ENCODE peak calls at places on chromosomes 12 and 14, in nine cellular contexts. R is left colon; V is fibroblast of pulmonary artery; X is progenitor cell of endocrine pancreas; L is stimulated activated CD4-positive, alpha-beta T cell treated with anti-CD3 and anti-CD28 coated beads, TNF-alpha, amount 100 ng/mL, for 48 hours; Q is SW 1271; A is foreskin keratinocyte; C is activated T-cell treated with anti-CD3 and anti-CD28 coated beads, Interleukin-2, amount 50 U/mL, for 48 hours; Y is T follicular helper cell. N is an unnamed sample.

GRCh38 chr12:42732908-42733411 is 143.4 kb upstream of the PRICKLE1 start:
- DNase-seq in L (no peak), C (no peak), X (no peak), R (no peak), Q (no peak), V (no peak), A (no peak), Y (no peak), N (peak; percentile 17)

GRCh38 chr12:12890492-12890814 is 909 bp upstream of the GPRC5A start:
- DNase-seq in V (no peak), A (no peak), L (no peak), Q (no peak), R (no peak), X (no peak), C (no peak), Y (no peak), N (no peak)

GRCh38 chr12:99759467-99759866 is 111.9 kb downstream of the GARIN6 start:
- DNase-seq in A (no peak), R (no peak), Q (no peak), X (no peak), L (no peak), C (no peak), Y (no peak), V (no peak), N (no peak)

GRCh38 chr12:60216226-60216625 is 620.4 kb downstream of the SLC16A7 start:
- DNase-seq in X (no peak), Q (no peak), C (no peak), Y (no peak), A (no peak), L (no peak), R (no peak), V (no peak), N (no peak)

GRCh38 chr12:22299294-22299912 is 35.1 kb downstream of the ST8SIA1 start:
- DNase-seq in L (no peak), X (no peak), C (no peak), R (no peak), Q (no peak), Y (no peak), V (no peak), A (no peak), N (no peak)

GRCh38 chr14:68317239-68317638 is 475.6 kb downstream of the ZFP36L1 start:
- DNase-seq in C (no peak), V (no peak), L (no peak), Y (no peak), X (no peak), A (no peak), Q (no peak), R (no peak), N (no peak)

GRCh38 chr12:52392465-52393007 is 7.1 kb upstream of the KRT84 start:
- DNase-seq in V (no peak), L (no peak), Q (no peak), R (no peak), Y (no peak), C (no peak), X (no peak), A (peak; percentile 73), N (peak; percentile 69)

GRCh38 chr12:123982269-123982668 is 9.3 kb downstream of the ZNF664 start:
- DNase-seq in Y (no peak), R (no peak), A (no peak), Q (no peak), X (no peak), C (no peak), L (no peak), V (no peak), N (no peak)

GRCh38 chr14:76768671-76769500 is 7.6 kb downstream of the VASH1 start:
- DNase-seq in R (peak; percentile 22), X (no peak), A (no peak), V (no peak), Y (no peak), L (no peak), C (no peak), Q (no peak), N (no peak)

GRCh38 chr12:121894633-121895032 is 6.0 kb downstream of the PSMD9 start:
- DNase-seq in V (peak; percentile 64), Q (no peak), Y (no peak), R (no peak), A (no peak), X (no peak), C (no peak), L (no peak), N (no peak)

GRCh38 chr14:88879016-88879415 is 54.6 kb downstream of the TTC8 start:
- DNase-seq in L (no peak), A (peak; percentile 46), Q (no peak), Y (no peak), C (no peak), X (no peak), R (no peak), V (peak; percentile 93), N (peak; percentile 74)

GRCh38 chr12:120703311-120703942 is 6.8 kb upstream of the UNC119B start:
- DNase-seq in R (no peak), X (no peak), Y (no peak), V (no peak), C (no peak), Q (no peak), L (no peak), A (no peak), N (no peak)

GRCh38 chr12:3278681-3279414 is 201.7 kb downstream of the TSPAN9 start:
- DNase-seq in Q (no peak), Y (no peak), V (no peak), L (no peak), X (no peak), C (no peak), A (no peak), R (no peak), N (peak; percentile 41)

GRCh38 chr12:77521458-77522115 is 309.1 kb upstream of the NAV3 start:
- DNase-seq in C (no peak), A (no peak), X (no peak), V (no peak), Y (no peak), L (no peak), R (no peak), Q (no peak), N (no peak)

GRCh38 chr12:9742665-9743064 is 9.8 kb upstream of the CLECL1 start:
- DNase-seq in X (no peak), R (peak; percentile 34), Y (no peak), V (no peak), Q (no peak), C (no peak), L (no peak), A (no peak), N (no peak)

GRCh38 chr12:26156201-26156871 is 31.5 kb upstream of the BHLHE41 start:
- DNase-seq in A (no peak), Y (no peak), Q (no peak), R (no peak), L (no peak), X (no peak), C (no peak), V (no peak), N (no peak)

GRCh38 chr12:116582610-116583009 is 23.4 kb downstream of the MAP1LC3B2 start:
- DNase-seq in R (no peak), A (no peak), Q (no peak), Y (no peak), V (peak; percentile 90), X (no peak), L (no peak), C (no peak), N (no peak)

GRCh38 chr14:70654609-70655008 is 12.9 kb downstream of the TTC9 start:
- DNase-seq in X (no peak), V (no peak), R (no peak), Y (no peak), A (no peak), Q (no peak), C (no peak), L (no peak), N (no peak)

GRCh38 chr12:108825205-108825950 is 32.0 kb downstream of the SSH1 start:
- DNase-seq in X (no peak), R (no peak), C (no peak), L (no peak), Q (no peak), A (no peak), V (peak; percentile 54), Y (no peak), N (no peak)

GRCh38 chr14:93081875-93082570 is 33.7 kb downstream of the ITPK1 start:
- DNase-seq in Y (no peak), Q (no peak), A (no peak), X (no peak), R (no peak), L (no peak), V (no peak), C (peak; percentile 62), N (no peak)

GRCh38 chr14:76742961-76743360 is 18.3 kb upstream of the VASH1 start:
- DNase-seq in R (no peak), C (no peak), X (no peak), Y (no peak), V (no peak), Q (no peak), A (no peak), L (no peak), N (no peak)

N was measured in mammary epithelial cell.